ENCODE peak calls at places on chromosome 3, in five cellular contexts. L is HepG2, O is GM12878, R is SK-N-SH, M is K562. H is an unnamed sample.

GRCh38 chr3:81579744-81580143 is 181.7 kb downstream of the GBE1 start:
- DNase-seq in O (no peak), R (no peak), M (no peak), L (no peak), H (no peak)

GRCh38 chr3:111605016-111605415 is 9.9 kb upstream of the ZBED2 start:
- DNase-seq in M (no peak), R (no peak), O (no peak), L (no peak), H (no peak)

GRCh38 chr3:42216820-42217416 is 49.1 kb downstream of the CCK start:
- DNase-seq in M (no peak), R (no peak), O (no peak), L (no peak), H (no peak)

GRCh38 chr3:49869525-49870126 is at the start of gene CAMKV:
- DNase-seq in R (peak; percentile 95), O (no peak), L (no peak), M (peak; percentile 76), H (peak; percentile 86)

GRCh38 chr3:4850928-4851265 is 128.3 kb upstream of the BHLHE40 start:
- DNase-seq in M (no peak), R (no peak), L (no peak), O (peak; percentile 68), H (no peak)

GRCh38 chr3:104885214-104885814 is 481.4 kb upstream of the ALCAM start:
- DNase-seq in L (no peak), R (no peak), O (no peak), M (no peak), H (no peak)

GRCh38 chr3:141228385-141228784 is 3.2 kb upstream of the PXYLP1 start:
- DNase-seq in M (no peak), O (no peak), R (no peak), L (peak; percentile 44), H (no peak)

GRCh38 chr3:18813300-18813699 is 335.0 kb upstream of the KCNH8 start:
- DNase-seq in L (no peak), O (no peak), M (no peak), R (no peak), H (no peak)

GRCh38 chr3:46892285-46893145 is 15.0 kb downstream of the PTH1R start:
- DNase-seq in R (peak; percentile 93), O (no peak), L (no peak), M (peak; percentile 50), H (no peak)

GRCh38 chr3:130687327-130687726 is 59.3 kb downstream of the PIK3R4 start:
- DNase-seq in R (no peak), M (no peak), O (no peak), L (no peak), H (no peak)

GRCh38 chr3:42704136-42704841 is 1.7 kb upstream of the HHATL start:
- DNase-seq in L (no peak), O (no peak), R (peak; percentile 28), M (no peak), H (no peak)

GRCh38 chr3:184597783-184598182 is 36.2 kb downstream of the EPHB3 start:
- DNase-seq in M (no peak), O (no peak), L (no peak), R (no peak), H (no peak)

GRCh38 chr3:26345613-26346012 is 277.0 kb upstream of the LRRC3B start:
- DNase-seq in O (no peak), L (no peak), M (no peak), R (no peak), H (no peak)

GRCh38 chr3:29552036-29552435 is 271.2 kb downstream of the RBMS3 start:
- DNase-seq in L (no peak), O (no peak), R (no peak), M (no peak), H (no peak)

GRCh38 chr3:162743091-162743490 is 1246.5 kb downstream of the OTOL1 start:
- DNase-seq in L (no peak), O (no peak), M (no peak), R (no peak), H (no peak)

GRCh38 chr3:43870110-43870509 is 179.4 kb downstream of the ABHD5 start:
- DNase-seq in M (no peak), L (no peak), R (no peak), O (no peak), H (no peak)

GRCh38 chr3:96900059-96900458 is 85.7 kb downstream of the EPHA6 start:
- DNase-seq in L (no peak), O (no peak), M (no peak), R (no peak), H (no peak)

GRCh38 chr3:159877924-159878323 is 110.7 kb upstream of the IL12A start:
- DNase-seq in L (no peak), O (no peak), M (no peak), R (no peak), H (no peak)

GRCh38 chr3:62149539-62149938 is 223.8 kb downstream of the FEZF2 start:
- DNase-seq in O (no peak), R (no peak), L (no peak), M (no peak), H (no peak)

DNA sequence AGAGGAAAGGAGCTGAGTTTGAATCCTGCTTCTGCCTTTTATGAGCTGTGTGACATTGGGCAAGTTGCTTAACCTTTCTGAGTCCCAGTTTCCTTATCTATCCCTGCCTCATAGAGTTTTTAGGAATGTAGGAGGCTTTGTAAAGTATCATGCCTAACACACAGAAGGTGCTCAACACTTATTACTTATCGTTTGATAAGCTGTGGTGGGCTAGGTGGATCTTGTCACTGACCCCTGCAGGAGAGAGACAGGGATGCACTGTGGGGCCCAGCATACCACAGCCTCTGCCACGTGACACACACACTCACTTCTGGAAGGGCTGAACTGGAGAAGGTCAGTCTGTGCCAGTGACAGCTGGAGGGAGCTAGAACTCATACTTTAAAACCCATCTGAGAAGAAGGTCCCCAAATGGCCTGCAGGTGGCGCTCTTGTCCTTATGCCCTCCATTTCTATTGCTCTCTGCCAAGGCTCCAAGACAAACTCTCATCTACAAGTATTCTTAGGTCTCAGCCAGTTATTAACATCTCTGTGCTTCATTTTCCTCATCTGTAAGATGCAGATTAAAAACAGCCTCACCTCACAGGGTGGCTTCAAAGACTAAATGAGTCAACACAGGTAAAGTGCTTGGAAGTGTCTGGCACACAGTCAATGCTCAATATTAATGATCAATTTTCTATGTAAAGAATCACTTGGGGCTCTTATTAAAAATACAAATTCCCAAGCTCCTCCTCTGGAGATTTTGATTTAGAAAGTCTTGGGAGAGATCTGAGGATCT is 57.5 kb upstream of the HACD2 start:
- DNase-seq in O (peak; percentile 34), R (peak; percentile 65), M (peak; percentile 86), L (peak; percentile 95), H (peak; percentile 84)
- TF ChIP-seq FOXM1 in O (no peak), R (no peak), M (no peak), L (no peak), H (no peak)

DNA sequence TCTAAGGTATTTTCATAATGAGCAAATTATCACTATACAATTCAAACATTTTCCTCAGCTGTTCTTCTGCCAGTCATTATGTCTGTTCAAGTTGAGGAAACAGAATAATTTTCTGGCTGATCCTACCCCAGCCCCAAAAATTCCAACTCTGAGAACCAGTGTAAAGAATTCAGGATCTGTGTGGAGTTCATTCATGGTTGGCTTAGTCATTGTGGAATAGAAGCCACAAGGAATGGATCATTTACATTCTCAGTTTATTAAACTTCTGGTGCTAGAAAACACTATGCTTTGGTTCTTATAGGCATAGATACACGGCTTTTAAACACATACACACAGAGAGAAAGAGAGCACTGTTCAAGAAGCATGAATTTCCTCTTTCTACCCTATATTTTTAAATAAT is 134.6 kb downstream of the CMSS1 start:
- DNase-seq in R (no peak), L (no peak), O (no peak), M (no peak), H (no peak)
- TF ChIP-seq FOXM1 in R (no peak), L (no peak), O (no peak), M (no peak), H (no peak)

GRCh38 chr3:127041933-127042332 is 59.0 kb downstream of the PLXNA1 start:
- DNase-seq in L (no peak), O (no peak), M (no peak), R (no peak), H (no peak)

GRCh38 chr3:127042634-127043033 is 59.7 kb downstream of the PLXNA1 start:
- DNase-seq in R (no peak), O (no peak), M (no peak), L (no peak), H (no peak)

GRCh38 chr3:127041264-127041820 is 58.4 kb downstream of the PLXNA1 start:
- DNase-seq in L (no peak), R (no peak), O (no peak), M (no peak), H (no peak)

GRCh38 chr3:127043731-127044510 is 61.0 kb downstream of the PLXNA1 start:
- DNase-seq in M (no peak), R (no peak), L (no peak), O (no peak), H (no peak)

DNA sequence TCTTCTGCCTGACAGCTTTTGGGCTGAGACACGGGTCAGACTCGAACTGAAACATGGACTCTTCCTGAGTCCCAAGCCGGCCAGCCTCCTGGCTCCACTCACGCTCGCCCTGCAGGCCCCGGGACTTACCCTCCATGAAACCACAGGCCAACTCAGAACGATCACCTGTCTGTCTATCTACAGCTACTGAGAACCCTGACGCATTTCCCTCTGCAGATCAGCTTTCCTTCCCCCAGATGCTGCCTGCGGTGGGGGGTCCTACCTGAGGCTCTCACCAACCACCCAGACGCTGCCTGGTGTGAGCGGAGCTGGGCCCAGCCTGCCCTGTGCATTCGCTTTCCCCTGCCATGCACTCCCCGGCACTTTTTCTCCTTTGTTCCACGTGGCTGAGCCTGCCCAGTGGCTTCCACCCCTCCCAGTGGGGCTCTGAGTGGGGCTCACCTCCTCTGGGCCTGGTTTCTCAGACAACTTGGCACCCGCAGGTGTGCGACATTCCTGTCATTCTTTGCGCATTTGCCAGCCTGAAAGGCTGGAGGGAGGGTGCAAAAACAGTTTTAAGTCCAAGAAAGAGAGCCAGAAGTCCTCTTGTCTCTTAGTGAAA is 60.2 kb downstream of the PLXNA1 start:
- DNase-seq in M (no peak), O (no peak), L (no peak), R (no peak), H (no peak)
- TF ChIP-seq FOXM1 in M (no peak), O (no peak), L (no peak), R (no peak), H (no peak)

DNA sequence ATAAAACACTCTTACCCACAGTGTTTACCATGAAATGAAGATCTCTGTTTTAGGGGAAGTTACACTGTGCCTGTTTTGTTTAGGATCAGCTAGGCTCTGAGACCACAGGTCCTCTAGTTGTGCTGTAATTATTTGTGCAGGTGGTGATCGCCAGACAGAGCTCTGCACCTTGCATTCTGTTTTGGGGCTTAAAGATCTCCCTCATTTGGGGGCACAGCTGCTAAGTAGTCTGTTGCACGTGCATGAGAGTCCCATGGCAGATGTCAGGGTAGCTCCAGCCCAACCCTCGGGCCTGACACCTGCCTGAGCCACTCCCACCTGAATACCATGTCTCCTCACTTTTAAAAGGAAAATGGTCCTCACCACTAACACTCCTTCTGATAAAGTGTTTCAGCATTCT is 12.4 kb downstream of the C3orf20 start:
- DNase-seq in O (no peak), L (no peak), R (no peak), M (no peak), H (no peak)
- TF ChIP-seq FOXM1 in O (no peak), L (no peak), R (no peak), M (no peak), H (no peak)